ENCODE peak calls at places on chromosomes 1 and 21, in ten cellular contexts. J is stomach, U is AG10803, V is cardiac muscle cell, P is SK-N-SH, I is BE2C, R is B cell, K is heart right ventricle, C is PC-3, Y is prostate gland. M is an unnamed sample.

GRCh38 chr1:237139732-237140131 is 97.7 kb downstream of the RYR2 start:
- DNase-seq in I (no peak), V (no peak), C (no peak), K (no peak), Y (no peak), R (no peak), U (no peak), J (no peak), P (no peak), M (no peak)

GRCh38 chr1:203649551-203650011 is 22.9 kb downstream of the ATP2B4 start:
- DNase-seq in P (no peak), R (no peak), Y (no peak), U (no peak), C (no peak), J (no peak), I (no peak), V (no peak), K (no peak), M (no peak)

GRCh38 chr1:100624886-100625430 is 87.0 kb downstream of the GPR88 start:
- DNase-seq in I (no peak), Y (no peak), P (no peak), U (no peak), J (no peak), C (no peak), R (no peak), V (no peak), K (no peak), M (no peak)

GRCh38 chr1:101506541-101507164 is 269.8 kb downstream of the S1PR1 start:
- DNase-seq in P (peak), V (peak), J (no peak), K (peak), Y (peak), I (peak), C (peak), U (peak), R (peak), M (peak)

GRCh38 chr1:230937370-230937769 is 41.3 kb downstream of the TTC13 start:
- DNase-seq in V (peak), P (no peak), I (no peak), J (no peak), K (no peak), Y (no peak), C (no peak), R (no peak), U (peak), M (no peak)

GRCh38 chr1:231702804-231703203 is 76.2 kb downstream of the DISC1 start:
- DNase-seq in Y (no peak), K (no peak), U (peak), C (peak), J (no peak), R (no peak), V (peak), P (no peak), I (no peak), M (no peak)

GRCh38 chr1:63537940-63538339 is 14.6 kb downstream of the EFCAB7 start:
- DNase-seq in J (no peak), K (no peak), V (peak), R (no peak), Y (no peak), P (peak), I (no peak), C (peak), U (peak), M (peak)

GRCh38 chr1:65149391-65149729 is 1.4 kb downstream of the AK4 start:
- DNase-seq in K (no peak), C (no peak), U (no peak), Y (no peak), R (no peak), V (no peak), J (no peak), P (no peak), I (no peak), M (no peak)

GRCh38 chr21:45158491-45159423 is 84.4 kb downstream of the ADARB1 start:
- DNase-seq in P (no peak), Y (no peak), U (no peak), R (no peak), V (no peak), I (no peak), J (no peak), C (no peak), K (no peak), M (peak)

GRCh38 chr1:205766038-205766437 is 9.2 kb downstream of the RAB29 start:
- DNase-seq in I (no peak), R (no peak), P (no peak), C (peak), J (no peak), Y (no peak), K (no peak), U (peak), V (no peak), M (no peak)

GRCh38 chr21:33394260-33394659 is 9.0 kb upstream of the IFNGR2 start:
- DNase-seq in Y (no peak), P (no peak), U (peak), V (peak), R (no peak), C (no peak), J (peak), I (no peak), K (peak), M (peak)

GRCh38 chr1:160607051-160608032 is 28.0 kb upstream of the CD84 start:
- DNase-seq in V (peak), I (peak), J (peak), C (peak), P (peak), Y (peak), R (peak), U (peak), K (peak), M (peak)

GRCh38 chr1:27428316-27429028 is 36.0 kb downstream of the GPR3 start:
- DNase-seq in K (peak), Y (no peak), I (peak), P (peak), J (no peak), V (peak), U (peak), R (no peak), C (no peak), M (no peak)
- TF ChIP-seq CTCF in K (no peak), Y (no peak), I (peak), P (no peak), J (no peak), V (no peak), U (no peak), R (no peak), C (no peak), M (no peak)

DNA sequence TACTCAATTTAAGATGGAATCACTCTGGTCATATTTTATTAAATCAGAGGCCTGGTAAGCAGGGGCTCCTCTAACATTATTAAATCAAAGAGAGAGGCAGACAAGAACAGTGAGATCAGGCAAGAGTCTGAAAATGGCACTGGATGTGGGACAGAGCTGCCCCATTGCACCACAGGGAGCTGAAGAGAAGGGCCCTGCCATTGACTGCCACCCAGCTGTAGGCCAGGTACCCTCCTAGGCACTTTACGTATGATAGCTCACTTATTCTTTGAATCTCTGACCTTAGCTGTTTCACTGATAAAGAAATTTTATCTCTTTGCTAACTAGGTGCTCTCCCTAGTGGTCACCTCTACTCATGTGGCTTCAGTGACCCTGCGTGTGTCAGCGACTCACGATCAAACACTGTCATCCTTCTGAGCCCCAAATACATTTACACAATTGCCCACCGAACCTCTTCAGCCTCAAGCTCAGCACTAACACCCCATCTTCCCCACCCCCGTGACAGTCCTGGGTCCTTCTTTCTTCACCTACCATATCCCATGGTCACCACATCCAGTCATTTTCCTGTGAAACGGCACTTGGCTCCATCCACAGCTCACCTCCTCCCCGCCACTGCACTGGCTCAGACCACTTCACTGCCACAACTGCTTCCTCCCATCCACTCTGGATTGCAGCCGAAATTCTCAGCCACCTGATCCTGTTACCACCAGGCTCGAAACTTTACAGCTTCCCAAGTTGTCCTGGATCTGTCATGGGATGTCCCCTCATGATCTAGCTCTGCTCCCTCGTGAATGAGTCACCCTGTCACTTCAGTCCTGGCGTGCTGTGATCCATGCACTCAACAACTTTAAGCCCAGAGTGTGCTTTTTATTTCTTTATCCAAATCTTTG is 97.3 kb upstream of the SYT6 start:
- DNase-seq in V (no peak), K (peak), I (no peak), C (no peak), Y (no peak), J (no peak), U (no peak), R (no peak), P (no peak), M (no peak)
- TF ChIP-seq CTCF in V (no peak), K (no peak), I (no peak), C (no peak), Y (no peak), J (no peak), U (no peak), R (no peak), P (no peak), M (no peak)

DNA sequence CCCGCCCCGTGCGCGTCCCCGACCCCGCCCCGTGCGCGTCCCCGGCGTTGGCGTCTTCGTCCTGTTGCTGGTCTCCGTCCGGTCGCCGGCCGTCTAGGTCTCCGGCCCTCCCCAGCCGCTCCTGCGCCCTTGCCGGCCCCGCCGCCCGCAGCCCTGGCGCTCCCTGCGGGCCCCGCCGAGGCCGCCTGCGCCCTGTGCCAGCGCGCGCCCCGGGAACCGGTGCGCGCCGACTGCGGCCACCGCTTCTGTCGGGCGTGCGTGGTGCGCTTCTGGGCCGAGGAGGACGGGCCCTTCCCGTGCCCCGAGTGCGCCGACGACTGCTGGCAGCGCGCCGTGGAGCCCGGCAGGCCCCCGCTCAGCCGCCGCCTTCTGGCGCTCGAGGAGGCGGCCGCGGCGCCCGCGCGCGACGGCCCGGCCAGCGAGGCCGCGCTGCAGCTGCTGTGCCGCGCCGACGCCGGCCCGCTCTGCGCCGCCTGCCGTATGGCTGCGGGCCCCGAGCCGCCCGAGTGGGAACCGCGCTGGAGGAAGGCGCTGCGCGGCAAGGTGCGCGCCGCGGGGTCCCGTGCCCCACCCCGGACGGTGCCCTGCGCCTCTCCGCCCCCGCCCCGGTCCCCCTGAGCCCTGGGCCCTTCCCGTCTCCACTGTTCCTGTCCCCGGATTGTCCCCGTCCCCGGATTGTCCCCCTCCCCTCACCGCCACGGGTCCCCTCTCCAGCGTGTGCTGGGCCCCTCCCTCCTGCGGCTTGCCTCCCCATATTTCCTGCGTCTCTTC is at the start of gene RNF187:
- DNase-seq in R (peak), J (peak), C (peak), P (peak), V (no peak), I (no peak), K (peak), U (no peak), Y (peak), M (no peak)
- TF ChIP-seq CTCF in R (no peak), J (no peak), C (no peak), P (no peak), V (no peak), I (no peak), K (no peak), U (no peak), Y (no peak), M (no peak)

GRCh38 chr21:28580585-28580984 is 412.1 kb downstream of the LTN1 start:
- DNase-seq in J (no peak), K (no peak), Y (no peak), R (no peak), U (no peak), P (no peak), C (no peak), V (no peak), I (no peak), M (no peak)
- TF ChIP-seq CTCF in J (no peak), K (no peak), Y (no peak), R (no peak), U (no peak), P (no peak), C (no peak), V (no peak), I (no peak), M (no peak)

GRCh38 chr1:156259805-156260204 is 11.9 kb upstream of the PAQR6 start:
- DNase-seq in J (no peak), I (peak), V (peak), C (no peak), K (no peak), U (no peak), R (no peak), P (peak), Y (no peak), M (no peak)
- TF ChIP-seq CTCF in J (no peak), I (peak), V (peak), C (peak), K (no peak), U (no peak), R (no peak), P (peak), Y (no peak), M (peak)